ENCODE peak calls at places on chromosomes 11 and 22, in five cellular contexts. One of them, this sample, is unnamed.
A peak's percentile ranks its signal among the peaks of the same experiment; 100 is the strongest.

GRCh38 chr11:76512851-76513653 is 68.2 kb downstream of the EMSY start:
- DNase-seq in tibial nerve: no peak
- DNase-seq in Peyer's patch: no peak
- DNase-seq in heart left ventricle: no peak
- DNase-seq in transverse colon: no peak
- DNase-seq in this sample: no peak

GRCh38 chr11:132718711-132719641 is 813.3 kb downstream of the OPCML start:
- DNase-seq in tibial nerve: no peak
- DNase-seq in Peyer's patch: no peak
- DNase-seq in heart left ventricle: no peak
- DNase-seq in transverse colon: peak; percentile 27
- DNase-seq in this sample: peak; percentile 27

GRCh38 chr22:27431896-27432295 is 369.7 kb downstream of the MN1 start:
- DNase-seq in tibial nerve: no peak
- DNase-seq in Peyer's patch: no peak
- DNase-seq in heart left ventricle: no peak
- DNase-seq in transverse colon: no peak
- DNase-seq in this sample: no peak

GRCh38 chr11:32231909-32232493 is 141.1 kb downstream of the RCN1 start:
- DNase-seq in tibial nerve: no peak
- DNase-seq in Peyer's patch: no peak
- DNase-seq in heart left ventricle: no peak
- DNase-seq in transverse colon: no peak
- DNase-seq in this sample: peak; percentile 43

GRCh38 chr11:12109591-12110196 is 696 bp upstream of the MICAL2 start:
- DNase-seq in tibial nerve: no peak
- DNase-seq in Peyer's patch: no peak
- DNase-seq in heart left ventricle: no peak
- DNase-seq in transverse colon: no peak
- DNase-seq in this sample: no peak

GRCh38 chr11:95922099-95922498 is 1.8 kb downstream of the MTMR2 start:
- DNase-seq in tibial nerve: no peak
- DNase-seq in Peyer's patch: no peak
- DNase-seq in heart left ventricle: no peak
- DNase-seq in transverse colon: no peak
- DNase-seq in this sample: no peak

GRCh38 chr11:22449441-22449840 is 111.3 kb downstream of the SLC17A6 start:
- DNase-seq in tibial nerve: no peak
- DNase-seq in Peyer's patch: no peak
- DNase-seq in heart left ventricle: no peak
- DNase-seq in transverse colon: no peak
- DNase-seq in this sample: no peak

GRCh38 chr22:31139866-31140716 is at the start of gene PLA2G3:
- DNase-seq in tibial nerve: no peak
- DNase-seq in Peyer's patch: peak; percentile 54
- DNase-seq in heart left ventricle: no peak
- DNase-seq in transverse colon: no peak
- DNase-seq in this sample: no peak

GRCh38 chr11:24828938-24829337 is 332.1 kb downstream of the LUZP2 start:
- DNase-seq in tibial nerve: no peak
- DNase-seq in Peyer's patch: no peak
- DNase-seq in heart left ventricle: no peak
- DNase-seq in transverse colon: no peak
- DNase-seq in this sample: no peak

GRCh38 chr11:134139303-134139872 is 70.5 kb downstream of the JAM3 start:
- DNase-seq in tibial nerve: no peak
- DNase-seq in Peyer's patch: no peak
- DNase-seq in heart left ventricle: no peak
- DNase-seq in transverse colon: no peak
- DNase-seq in this sample: no peak

GRCh38 chr11:86748296-86748695 is 52.0 kb upstream of the PRSS23 start:
- DNase-seq in tibial nerve: no peak
- DNase-seq in Peyer's patch: no peak
- DNase-seq in heart left ventricle: no peak
- DNase-seq in transverse colon: no peak
- DNase-seq in this sample: no peak

GRCh38 chr11:67499808-67500793 is 5.1 kb downstream of the PITPNM1 start:
- DNase-seq in tibial nerve: no peak
- DNase-seq in Peyer's patch: no peak
- DNase-seq in heart left ventricle: no peak
- DNase-seq in transverse colon: no peak
- DNase-seq in this sample: no peak

GRCh38 chr11:65858354-65859133 is 564 bp upstream of the CFL1 start:
- DNase-seq in tibial nerve: no peak
- DNase-seq in Peyer's patch: no peak
- DNase-seq in heart left ventricle: no peak
- DNase-seq in transverse colon: no peak
- DNase-seq in this sample: no peak

GRCh38 chr11:74877132-74877531 is 71.8 kb downstream of the XRRA1 start:
- DNase-seq in tibial nerve: no peak
- DNase-seq in Peyer's patch: no peak
- DNase-seq in heart left ventricle: no peak
- DNase-seq in transverse colon: no peak
- DNase-seq in this sample: no peak

GRCh38 chr22:35995772-35996171 is 32.9 kb downstream of the RBFOX2 start:
- DNase-seq in tibial nerve: peak; percentile 62
- DNase-seq in Peyer's patch: no peak
- DNase-seq in heart left ventricle: peak; percentile 85
- DNase-seq in transverse colon: peak; percentile 66
- DNase-seq in this sample: peak; percentile 82

GRCh38 chr22:38257170-38257569 is 15.6 kb downstream of the TMEM184B start:
- DNase-seq in tibial nerve: no peak
- DNase-seq in Peyer's patch: no peak
- DNase-seq in heart left ventricle: no peak
- DNase-seq in transverse colon: no peak
- DNase-seq in this sample: no peak

GRCh38 chr22:39283312-39284141 is 35.9 kb downstream of the RPL3 start:
- DNase-seq in tibial nerve: no peak
- DNase-seq in Peyer's patch: no peak
- DNase-seq in heart left ventricle: peak; percentile 70
- DNase-seq in transverse colon: peak; percentile 25
- DNase-seq in this sample: no peak

GRCh38 chr22:36330127-36330526 is 57.6 kb downstream of the MYH9 start:
- DNase-seq in tibial nerve: no peak
- DNase-seq in Peyer's patch: no peak
- DNase-seq in heart left ventricle: no peak
- DNase-seq in transverse colon: no peak
- DNase-seq in this sample: no peak

GRCh38 chr11:9280655-9281301 is 15.6 kb upstream of the DENND5A start:
- DNase-seq in tibial nerve: no peak
- DNase-seq in Peyer's patch: no peak
- DNase-seq in heart left ventricle: no peak
- DNase-seq in transverse colon: peak; percentile 45
- DNase-seq in this sample: no peak

GRCh38 chr22:44143117-44143495 is 37.6 kb upstream of the PARVG start:
- DNase-seq in tibial nerve: no peak
- DNase-seq in Peyer's patch: no peak
- DNase-seq in heart left ventricle: no peak
- DNase-seq in transverse colon: peak; percentile 14
- DNase-seq in this sample: no peak

GRCh38 chr11:130415719-130416536 is 12.5 kb downstream of the ADAMTS8 start:
- DNase-seq in tibial nerve: no peak
- DNase-seq in Peyer's patch: no peak
- DNase-seq in heart left ventricle: no peak
- DNase-seq in transverse colon: no peak
- DNase-seq in this sample: no peak

GRCh38 chr11:130666781-130667251 is 218.4 kb downstream of the ADAMTS15 start:
- DNase-seq in tibial nerve: no peak
- DNase-seq in Peyer's patch: no peak
- DNase-seq in heart left ventricle: no peak
- DNase-seq in transverse colon: no peak
- DNase-seq in this sample: no peak

GRCh38 chr11:130771708-130772107 is 144.6 kb downstream of the SNX19 start:
- DNase-seq in tibial nerve: no peak
- DNase-seq in Peyer's patch: no peak
- DNase-seq in heart left ventricle: no peak
- DNase-seq in transverse colon: no peak
- DNase-seq in this sample: no peak

GRCh38 chr11:3143136-3143880 is 21.8 kb downstream of the OSBPL5 start:
- DNase-seq in tibial nerve: no peak
- DNase-seq in Peyer's patch: no peak
- DNase-seq in heart left ventricle: no peak
- DNase-seq in transverse colon: no peak
- DNase-seq in this sample: no peak
- H3K27ac ChIP-seq in tibial nerve: no peak overlapping the region
- H3K27ac ChIP-seq in Peyer's patch: no peak overlapping the region
- H3K27ac ChIP-seq in heart left ventricle: no peak overlapping the region
- H3K27ac ChIP-seq in transverse colon: no peak overlapping the region
- H3K27ac ChIP-seq in this sample: no peak overlapping the region

DNA sequence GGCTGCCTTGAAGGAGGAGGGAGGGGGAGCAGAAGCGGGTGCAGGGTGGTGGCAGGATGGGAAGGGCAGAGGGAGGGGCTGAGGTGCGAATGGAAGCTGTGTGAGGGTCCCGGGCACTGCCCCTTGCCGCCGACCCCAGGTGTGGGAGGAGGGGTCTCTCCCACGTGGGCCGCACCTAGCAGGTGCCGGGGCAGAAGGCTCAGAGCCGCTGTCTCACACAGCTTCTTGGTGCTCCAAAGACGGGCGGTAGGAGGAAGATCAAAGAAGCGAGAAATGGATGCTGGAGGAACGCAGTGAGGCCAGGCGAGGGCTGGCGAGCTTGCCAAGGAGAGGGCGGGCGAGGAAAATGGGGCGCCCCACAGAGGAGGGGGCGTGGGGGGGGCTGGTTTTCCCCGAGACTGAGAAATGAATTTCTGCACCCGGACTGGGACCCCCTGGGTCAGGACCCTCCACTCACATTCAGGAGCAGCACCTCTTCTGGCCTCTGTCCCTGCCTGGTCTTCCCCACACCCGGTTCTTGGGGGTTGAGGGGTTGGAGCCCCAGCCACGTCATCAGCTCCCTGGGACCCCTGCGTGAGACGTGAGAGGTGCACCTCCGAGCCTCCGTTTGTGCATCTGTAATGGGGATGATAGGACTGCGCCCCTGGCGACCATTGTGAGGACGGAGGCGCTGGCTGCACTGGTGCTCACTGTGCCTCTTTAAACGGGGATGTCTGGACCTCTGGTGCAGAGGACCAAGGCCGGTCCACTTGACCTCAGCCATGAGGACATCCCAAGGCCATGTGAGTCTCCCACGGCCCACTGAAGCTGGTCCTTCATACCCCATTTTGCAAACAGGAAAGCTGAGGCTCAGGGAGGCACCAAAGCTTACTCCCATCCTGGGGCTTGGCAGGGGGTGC is 16.8 kb downstream of the LSP1 start:
- DNase-seq in tibial nerve: no peak
- DNase-seq in Peyer's patch: no peak
- DNase-seq in heart left ventricle: no peak
- DNase-seq in transverse colon: no peak
- DNase-seq in this sample: peak; percentile 44
- TF ChIP-seq POLR2A in tibial nerve: no peak
- TF ChIP-seq POLR2A in Peyer's patch: no peak
- TF ChIP-seq POLR2A in heart left ventricle: no peak
- TF ChIP-seq POLR2A in transverse colon: no peak
- TF ChIP-seq POLR2A in this sample: no peak

DNA sequence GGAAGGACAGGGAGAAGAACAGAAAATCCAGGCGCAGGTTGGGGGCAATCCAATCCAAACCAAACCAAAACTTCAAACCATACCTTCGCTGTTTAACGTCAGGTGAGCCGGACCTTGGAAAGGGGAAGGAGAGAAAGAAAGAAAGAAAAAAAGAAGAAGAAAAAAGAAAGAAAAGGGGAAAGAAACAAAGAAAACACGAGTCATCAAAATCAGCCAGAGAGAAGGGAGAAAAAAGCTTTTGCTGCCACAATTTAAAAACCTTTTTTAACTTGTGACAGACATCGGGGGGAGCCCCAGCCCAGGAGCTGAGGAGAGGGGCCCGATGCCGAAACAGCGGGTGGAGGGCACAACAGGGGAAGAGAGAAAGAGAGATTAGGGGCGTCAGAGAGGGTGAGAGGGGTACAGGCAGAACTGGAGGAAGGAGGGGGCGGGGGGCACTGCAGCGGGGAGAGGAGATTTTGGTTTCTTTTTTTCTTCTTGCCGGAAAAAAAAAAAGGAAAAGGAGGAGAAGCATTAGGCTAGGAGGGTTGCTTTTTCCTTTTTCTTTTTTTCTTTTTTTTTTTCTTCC is 30.1 kb downstream of the NRXN2 start:
- DNase-seq in tibial nerve: no peak
- DNase-seq in Peyer's patch: no peak
- DNase-seq in heart left ventricle: no peak
- DNase-seq in transverse colon: no peak
- DNase-seq in this sample: no peak
- TF ChIP-seq CTCF in tibial nerve: no peak
- TF ChIP-seq CTCF in Peyer's patch: no peak
- TF ChIP-seq CTCF in heart left ventricle: no peak
- TF ChIP-seq CTCF in transverse colon: no peak
- TF ChIP-seq CTCF in this sample: no peak

DNA sequence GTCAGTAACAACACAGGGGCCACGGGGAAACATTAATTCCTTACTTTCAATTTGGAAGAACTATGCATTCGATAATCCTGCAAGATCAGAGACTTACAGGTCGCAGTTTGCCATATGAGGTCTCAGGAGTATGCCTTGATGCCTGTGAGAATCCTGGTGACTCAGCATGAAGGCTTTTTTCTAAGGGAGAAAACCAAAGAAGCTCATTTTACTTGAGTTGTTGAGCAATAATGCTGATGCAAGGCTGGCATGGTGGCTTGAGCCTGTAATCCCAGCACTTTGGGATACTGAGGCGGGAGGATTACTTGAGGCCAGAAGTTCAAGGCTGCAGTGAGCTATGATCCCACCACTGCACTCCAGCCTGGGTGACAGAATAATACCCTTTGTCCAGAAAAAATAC is 26.6 kb downstream of the ATG16L2 start:
- DNase-seq in tibial nerve: no peak
- DNase-seq in Peyer's patch: no peak
- DNase-seq in heart left ventricle: no peak
- DNase-seq in transverse colon: no peak
- DNase-seq in this sample: no peak
- H3K27ac ChIP-seq in tibial nerve: no peak overlapping the region
- H3K27ac ChIP-seq in Peyer's patch: no peak overlapping the region
- H3K27ac ChIP-seq in heart left ventricle: no peak overlapping the region
- H3K27ac ChIP-seq in transverse colon: no peak overlapping the region
- H3K27ac ChIP-seq in this sample: no peak overlapping the region

GRCh38 chr22:50505776-50506610 is 1.5 kb downstream of the LMF2 start:
- DNase-seq in tibial nerve: no peak
- DNase-seq in Peyer's patch: no peak
- DNase-seq in heart left ventricle: no peak
- DNase-seq in transverse colon: no peak
- DNase-seq in this sample: no peak

GRCh38 chr22:50508897-50509296 is 873 bp downstream of the NCAPH2 start:
- DNase-seq in tibial nerve: no peak
- DNase-seq in Peyer's patch: no peak
- DNase-seq in heart left ventricle: no peak
- DNase-seq in transverse colon: no peak
- DNase-seq in this sample: no peak

GRCh38 chr22:50506611-50507420 is 686 bp downstream of the LMF2 start:
- DNase-seq in tibial nerve: no peak
- DNase-seq in Peyer's patch: no peak
- DNase-seq in heart left ventricle: no peak
- DNase-seq in transverse colon: no peak
- DNase-seq in this sample: no peak

GRCh38 chr22:50507991-50508884 is at the start of gene NCAPH2:
- DNase-seq in tibial nerve: peak; percentile 90
- DNase-seq in Peyer's patch: no peak
- DNase-seq in heart left ventricle: peak; percentile 97
- DNase-seq in transverse colon: peak; percentile 97
- DNase-seq in this sample: peak; percentile 96

GRCh38 chr22:50507421-50507990 is at the start of gene LMF2:
- DNase-seq in tibial nerve: peak; percentile 83
- DNase-seq in Peyer's patch: peak; percentile 99
- DNase-seq in heart left ventricle: peak; percentile 93
- DNase-seq in transverse colon: peak; percentile 95
- DNase-seq in this sample: peak; percentile 92
- TF ChIP-seq POLR2A in tibial nerve: peak; percentile 49
- TF ChIP-seq POLR2A in Peyer's patch: peak; percentile 47
- TF ChIP-seq POLR2A in heart left ventricle: peak; percentile 65
- TF ChIP-seq POLR2A in transverse colon: peak; percentile 45
- TF ChIP-seq POLR2A in this sample: no peak

GRCh38 chr11:125075900-125076317 is 12.8 kb downstream of the SLC37A2 start:
- DNase-seq in tibial nerve: no peak
- DNase-seq in Peyer's patch: peak; percentile 33
- DNase-seq in heart left ventricle: no peak
- DNase-seq in transverse colon: no peak
- DNase-seq in this sample: no peak
- TF ChIP-seq CTCF in tibial nerve: no peak
- TF ChIP-seq CTCF in Peyer's patch: no peak
- TF ChIP-seq CTCF in heart left ventricle: no peak
- TF ChIP-seq CTCF in transverse colon: no peak
- TF ChIP-seq CTCF in this sample: no peak

This sample was measured in testis.